ENCODE peak calls at places on chromosomes 4 and X, in eight cellular contexts. U is hypothalamus, T is NCI-H1092, V is psoas muscle, P is HL-60, C is GM12878, W is endodermal cell, A is mesothelial cell of epicardium. M is an unnamed sample.
A peak's percentile ranks its signal among the peaks of the same experiment; 100 is the strongest.

GRCh38 chrX:46912098-46912672 is at the start of gene JADE3:
- DNase-seq in U (peak; percentile 31), P (peak; percentile 34), C (no peak), W (peak; percentile 88), T (peak; percentile 63), A (peak; percentile 71), V (peak; percentile 71), M (peak; percentile 88)

GRCh38 chr4:17232575-17233253 is 279.2 kb downstream of the QDPR start:
- DNase-seq in T (no peak), P (no peak), U (peak; percentile 47), C (no peak), W (no peak), V (no peak), A (no peak), M (no peak)

GRCh38 chrX:54134269-54134668 is 48.8 kb downstream of the FAM120C start:
- DNase-seq in U (no peak), P (no peak), V (no peak), A (no peak), T (no peak), C (no peak), W (no peak), M (no peak)

GRCh38 chr4:95165926-95166524 is 382.7 kb downstream of the UNC5C start:
- DNase-seq in U (peak; percentile 70), P (peak; percentile 13), W (peak; percentile 51), A (no peak), V (no peak), C (peak; percentile 17), T (peak; percentile 39), M (no peak)

GRCh38 chr4:20698382-20698781 is 1.9 kb upstream of the PACRGL start:
- DNase-seq in T (no peak), A (no peak), U (no peak), V (no peak), C (no peak), P (peak; percentile 55), W (no peak), M (no peak)

GRCh38 chrX:7117587-7117986 is 29.9 kb upstream of the STS start:
- DNase-seq in A (no peak), V (no peak), W (peak; percentile 61), U (no peak), P (no peak), C (no peak), T (no peak), M (no peak)

GRCh38 chr4:2321279-2322196 is 59.6 kb upstream of the MXD4 start:
- DNase-seq in A (peak; percentile 34), V (no peak), U (no peak), T (no peak), C (no peak), P (no peak), W (peak; percentile 47), M (no peak)

GRCh38 chrX:109783712-109784109 is 50.7 kb upstream of the ACSL4 start:
- DNase-seq in C (no peak), T (no peak), W (no peak), U (no peak), P (no peak), A (no peak), V (no peak), M (no peak)

GRCh38 chr4:77721073-77721472 is 98.1 kb downstream of the CNOT6L start:
- DNase-seq in C (no peak), A (no peak), P (no peak), W (no peak), V (no peak), T (no peak), U (no peak), M (no peak)

GRCh38 chr4:9898596-9899345 is 117.3 kb downstream of the DRD5 start:
- DNase-seq in U (peak; percentile 24), A (peak; percentile 41), P (no peak), W (peak; percentile 91), T (no peak), C (no peak), V (no peak), M (no peak)

GRCh38 chr4:79049840-79050520 is 110.7 kb upstream of the PAQR3 start:
- DNase-seq in C (no peak), T (peak; percentile 73), A (no peak), P (no peak), V (peak; percentile 31), U (peak; percentile 3), W (no peak), M (peak; percentile 76)

GRCh38 chrX:123920065-123920785 is 41.3 kb upstream of the STAG2 start:
- DNase-seq in T (no peak), V (no peak), A (no peak), P (no peak), C (no peak), U (no peak), W (no peak), M (no peak)

GRCh38 chrX:38768079-38768478 is 33.2 kb upstream of the MID1IP1 start:
- DNase-seq in A (no peak), U (no peak), T (no peak), P (no peak), C (no peak), V (no peak), W (no peak), M (peak; percentile 58)

GRCh38 chrX:45006002-45006800 is 133.2 kb downstream of the KDM6A start:
- DNase-seq in A (no peak), T (no peak), V (no peak), P (no peak), W (peak; percentile 71), U (no peak), C (no peak), M (no peak)

GRCh38 chrX:81280148-81280547 is 78.2 kb downstream of the SH3BGRL start:
- DNase-seq in V (no peak), C (no peak), P (no peak), T (no peak), U (no peak), W (peak; percentile 75), A (no peak), M (no peak)

GRCh38 chr4:140839888-140840790 is 84.0 kb upstream of the TBC1D9 start:
- DNase-seq in V (no peak), P (no peak), T (no peak), U (no peak), A (no peak), W (no peak), C (no peak), M (no peak)

GRCh38 chr4:37320518-37321235 is 76.1 kb downstream of the NWD2 start:
- DNase-seq in P (no peak), V (no peak), T (no peak), W (no peak), C (no peak), U (no peak), A (no peak), M (no peak)

GRCh38 chr4:52795533-52795932 is 44.3 kb upstream of the ERVMER34-1 start:
- DNase-seq in U (no peak), A (no peak), P (no peak), V (no peak), T (no peak), C (no peak), W (no peak), M (no peak)

GRCh38 chr4:144748814-144749555 is 103.0 kb downstream of the HHIP start:
- DNase-seq in W (no peak), T (no peak), C (no peak), U (no peak), V (no peak), A (no peak), P (no peak), M (no peak)

GRCh38 chr4:120977435-120977997 is 55.0 kb upstream of the PRDM5 start:
- DNase-seq in C (no peak), W (peak; percentile 57), V (no peak), A (no peak), U (no peak), P (peak; percentile 35), T (no peak), M (peak; percentile 22)

GRCh38 chr4:14445882-14446281 is 556.4 kb upstream of the CPEB2 start:
- DNase-seq in C (no peak), P (no peak), W (no peak), T (no peak), A (no peak), V (no peak), U (no peak), M (no peak)

GRCh38 chr4:6641971-6642320 is 1.5 kb downstream of the MRFAP1 start:
- DNase-seq in C (no peak), U (no peak), V (no peak), A (no peak), T (no peak), W (no peak), P (no peak), M (no peak)

GRCh38 chr4:88803600-88804096 is 106.0 kb upstream of the NAP1L5 start:
- DNase-seq in C (peak; percentile 69), W (no peak), A (no peak), P (no peak), V (peak; percentile 68), T (no peak), U (peak; percentile 6), M (no peak)

GRCh38 chrX:41718481-41719245 is 5.3 kb upstream of the GPR82 start:
- DNase-seq in A (no peak), P (no peak), W (peak; percentile 92), T (no peak), V (no peak), C (no peak), U (peak; percentile 18), M (no peak)

GRCh38 chr4:147571021-147571770 is 46.0 kb upstream of the TMEM184C start:
- DNase-seq in P (no peak), V (no peak), T (no peak), U (no peak), C (no peak), A (no peak), W (no peak), M (no peak)

GRCh38 chr4:7157140-7157488 is 35.2 kb upstream of the SORCS2 start:
- DNase-seq in W (no peak), P (no peak), A (no peak), C (no peak), T (no peak), V (no peak), U (no peak), M (no peak)

GRCh38 chr4:96698891-96699290 is 859.0 kb downstream of the PDHA2 start:
- DNase-seq in V (no peak), P (no peak), W (no peak), A (no peak), C (no peak), U (no peak), T (no peak), M (no peak)

GRCh38 chr4:151246742-151247141 is 30.2 kb upstream of the PRSS48 start:
- DNase-seq in U (no peak), A (no peak), W (no peak), V (no peak), C (no peak), P (no peak), T (no peak), M (no peak)

GRCh38 chrX:41912922-41913321 is 10.4 kb downstream of the CASK start:
- DNase-seq in P (no peak), T (no peak), V (no peak), U (no peak), A (no peak), W (no peak), C (no peak), M (no peak)

GRCh38 chrX:22081475-22082092 is 49.5 kb downstream of the PHEX start:
- DNase-seq in T (no peak), U (no peak), W (peak; percentile 86), A (peak; percentile 54), P (no peak), V (peak; percentile 53), C (no peak), M (peak; percentile 54)

GRCh38 chr4:83114576-83114975 is at the start of gene PLAC8:
- DNase-seq in W (no peak), C (peak; percentile 92), V (no peak), P (no peak), T (peak; percentile 1), A (no peak), U (no peak), M (peak; percentile 2)

GRCh38 chr4:131063878-131064277 is 1967.9 kb downstream of the C4orf33 start:
- DNase-seq in W (no peak), C (no peak), U (no peak), A (no peak), V (no peak), T (no peak), P (no peak), M (no peak)